ENCODE peak calls at places on chromosomes 3 and 15, in seven cellular contexts. R is kidney epithelial cell, N is cardiac muscle cell, L is dorsolateral prefrontal cortex, O is fibroblast of villous mesenchyme, A is GM13976, P is astrocyte of the spinal cord. T is an unnamed sample.

GRCh38 chr15:48402778-48403177 is 71.5 kb downstream of the DUT start:
- DNase-seq in A (peak; percentile 23), P (no peak), N (peak; percentile 48), O (no peak), R (peak; percentile 37), L (no peak), T (no peak)

GRCh38 chr3:63295356-63295755 is 17.2 kb downstream of the SYNPR start:
- DNase-seq in R (no peak), L (no peak), A (no peak), P (no peak), N (no peak), O (no peak), T (no peak)

GRCh38 chr15:41970456-41970855 is 1.9 kb downstream of the EHD4 start:
- DNase-seq in L (no peak), N (no peak), A (no peak), R (no peak), P (no peak), O (no peak), T (no peak)

GRCh38 chr15:77841376-77841775 is 208.7 kb upstream of the LINGO1 start:
- DNase-seq in R (no peak), L (peak; percentile 12), A (no peak), N (no peak), O (no peak), P (no peak), T (no peak)

GRCh38 chr3:29176501-29176900 is 104.4 kb upstream of the RBMS3 start:
- DNase-seq in R (no peak), O (no peak), A (no peak), N (no peak), L (no peak), P (no peak), T (no peak)

GRCh38 chr3:47422743-47423142 is 41.9 kb downstream of the PTPN23 start:
- DNase-seq in P (no peak), L (no peak), A (no peak), R (no peak), N (no peak), O (no peak), T (no peak)

GRCh38 chr3:190722181-190722905 is 140.2 kb downstream of the GMNC start:
- DNase-seq in R (no peak), O (peak; percentile 25), N (no peak), P (no peak), A (no peak), L (no peak), T (no peak)

GRCh38 chr3:8660271-8660731 is 15.7 kb upstream of the SSUH2 start:
- DNase-seq in O (peak; percentile 23), A (no peak), R (no peak), P (peak; percentile 81), L (no peak), N (peak; percentile 75), T (no peak)

GRCh38 chr3:85710490-85710889 is 751.7 kb downstream of the CADM2 start:
- DNase-seq in A (no peak), P (peak; percentile 6), R (no peak), N (no peak), O (no peak), L (no peak), T (no peak)

GRCh38 chr3:158659454-158660237 is 12.8 kb downstream of the LXN start:
- DNase-seq in A (peak; percentile 52), P (peak; percentile 77), O (peak; percentile 79), L (peak; percentile 55), N (peak; percentile 86), R (no peak), T (peak; percentile 65)

GRCh38 chr15:85125056-85125661 is 143.5 kb downstream of the PDE8A start:
- DNase-seq in O (peak; percentile 33), R (peak; percentile 47), N (peak; percentile 63), L (no peak), A (no peak), P (peak; percentile 46), T (no peak)

GRCh38 chr15:88647362-88648105 is 8.7 kb downstream of the ISG20 start:
- DNase-seq in A (no peak), R (no peak), N (no peak), P (no peak), L (no peak), O (no peak), T (no peak)

GRCh38 chr15:31200735-31201151 is 99.2 kb upstream of the TRPM1 start:
- DNase-seq in O (peak; percentile 85), L (peak; percentile 88), A (peak; percentile 72), R (peak; percentile 12), N (peak; percentile 90), P (peak; percentile 49), T (peak; percentile 80)

GRCh38 chr3:42071720-42072582 is 19.2 kb upstream of the TRAK1 start:
- DNase-seq in O (peak; percentile 91), A (no peak), P (peak; percentile 72), N (peak; percentile 84), L (peak; percentile 71), R (no peak), T (no peak)

GRCh38 chr15:79769081-79769481 is 127.7 kb downstream of the MTHFS start:
- DNase-seq in N (peak; percentile 18), R (no peak), L (no peak), O (peak; percentile 6), A (no peak), P (no peak), T (peak; percentile 18)

GRCh38 chr15:67794832-67795574 is 30.3 kb upstream of the SKOR1 start:
- DNase-seq in R (no peak), A (no peak), P (no peak), O (no peak), L (no peak), N (no peak), T (peak; percentile 83)

GRCh38 chr3:69012836-69013255 is 638 bp downstream of the EOGT start:
- DNase-seq in R (no peak), N (peak; percentile 66), L (peak; percentile 48), O (peak; percentile 66), A (peak; percentile 79), P (peak; percentile 52), T (peak; percentile 29)

GRCh38 chr3:167691366-167691765 is 37.6 kb upstream of the WDR49 start:
- DNase-seq in O (no peak), N (no peak), L (no peak), A (peak; percentile 65), P (no peak), R (no peak), T (peak; percentile 62)

GRCh38 chr3:65833761-65834505 is 204.8 kb downstream of the MAGI1 start:
- DNase-seq in L (no peak), A (no peak), N (peak; percentile 71), P (peak; percentile 80), O (peak; percentile 57), R (peak; percentile 43), T (no peak)

GRCh38 chr3:123522666-123523412 is 62.0 kb downstream of the HACD2 start:
- DNase-seq in A (no peak), P (no peak), L (no peak), R (no peak), O (no peak), N (no peak), T (no peak)

DNA sequence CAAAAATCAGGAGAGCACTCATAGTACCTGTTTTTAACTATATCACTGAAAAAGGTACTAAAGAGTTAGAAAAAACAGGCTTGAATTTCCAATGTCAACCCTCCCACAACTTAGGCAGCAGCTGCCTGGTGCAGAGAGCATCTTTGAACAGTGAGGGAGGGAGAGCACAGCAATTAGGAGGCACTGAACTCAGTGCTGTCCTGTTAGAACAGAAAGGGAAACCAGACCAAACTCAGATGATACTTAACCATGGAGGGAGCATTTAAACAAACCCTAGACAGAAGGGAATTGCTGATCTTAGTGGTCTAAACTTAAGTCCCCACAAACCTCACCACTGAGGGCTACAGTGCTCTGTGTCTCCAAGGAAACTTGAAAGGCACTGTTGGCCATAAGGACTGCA is 179.2 kb upstream of the AGTR1 start:
- DNase-seq in P (no peak), A (no peak), N (no peak), O (no peak), R (no peak), L (no peak), T (no peak)
- TF ChIP-seq CTCF in P (no peak), A (no peak), N (no peak), O (no peak), R (no peak), L (no peak), T (no peak)

GRCh38 chr3:127408022-127408683 is 120.3 kb upstream of the PRR20G start:
- DNase-seq in R (no peak), P (no peak), A (no peak), O (no peak), L (no peak), N (no peak), T (no peak)

GRCh38 chr3:127404614-127405598 is 117.1 kb upstream of the PRR20G start:
- DNase-seq in R (no peak), O (no peak), P (no peak), L (peak; percentile 27), N (no peak), A (no peak), T (no peak)

GRCh38 chr3:127407026-127407939 is 119.4 kb upstream of the PRR20G start:
- DNase-seq in L (no peak), O (no peak), P (no peak), R (no peak), A (no peak), N (no peak), T (no peak)

GRCh38 chr3:127405791-127406190 is 117.9 kb upstream of the PRR20G start:
- DNase-seq in O (no peak), R (no peak), L (no peak), A (no peak), P (no peak), N (no peak), T (no peak)

GRCh38 chr3:127406309-127407025 is 118.6 kb upstream of the PRR20G start:
- DNase-seq in L (no peak), N (peak; percentile 11), A (no peak), P (no peak), O (peak; percentile 1), R (no peak), T (peak; percentile 36)
- TF ChIP-seq CTCF in L (no peak), N (peak; percentile 26), A (no peak), P (no peak), O (peak; percentile 18), R (peak; percentile 23), T (no peak)

DNA sequence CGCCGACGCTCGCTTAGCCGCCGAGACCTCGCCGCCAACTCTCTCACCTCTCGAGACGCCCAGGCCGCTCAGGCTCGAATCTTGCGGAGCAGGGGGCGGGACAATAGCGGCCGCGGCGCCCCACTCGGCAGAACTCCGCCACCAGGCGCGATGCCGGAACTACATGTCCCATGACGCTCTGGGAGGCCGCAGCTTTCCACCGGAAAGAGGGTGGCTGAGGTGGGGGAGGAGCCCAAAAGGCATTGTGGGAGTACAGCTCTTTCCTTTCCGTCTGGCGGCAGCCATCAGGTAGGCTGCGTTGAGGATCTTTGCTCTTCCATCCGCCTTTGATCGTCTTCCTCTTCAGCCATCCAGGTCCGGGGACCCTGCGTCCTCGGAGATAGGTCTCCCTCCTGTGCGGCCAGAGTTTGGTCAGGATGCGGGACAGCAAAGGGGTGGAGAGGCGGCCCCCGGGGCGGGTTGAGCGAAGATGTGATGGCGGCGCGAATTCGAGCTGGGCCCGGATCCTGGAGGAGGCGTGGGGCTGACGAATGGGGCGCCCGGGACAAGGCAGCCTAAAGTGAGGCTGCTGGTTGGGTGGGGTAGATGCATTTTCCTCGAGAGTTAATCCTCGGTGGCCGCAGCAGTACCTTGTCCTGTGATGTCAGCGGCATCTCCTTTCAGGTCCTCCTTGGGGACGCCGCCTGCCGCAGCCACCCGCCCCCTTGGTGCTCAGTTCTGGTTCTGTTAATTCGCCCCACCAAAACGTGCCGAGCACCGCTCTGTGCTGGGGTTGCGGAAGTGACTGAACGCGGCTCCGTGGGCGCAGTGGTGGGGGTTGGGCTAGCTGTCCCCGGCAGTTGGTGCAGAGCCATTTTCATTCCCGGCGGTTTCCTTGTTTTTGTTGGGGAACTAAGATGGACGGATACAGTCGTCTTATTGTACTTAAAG is at the start of the genes NKIRAS1 and RPL15:
- DNase-seq in N (peak; percentile 98), R (peak; percentile 82), L (peak; percentile 97), P (peak; percentile 97), O (peak; percentile 97), A (peak; percentile 97), T (peak; percentile 98)
- TF ChIP-seq CTCF in N (peak; percentile 48), R (peak; percentile 24), L (peak; percentile 45), P (peak; percentile 46), O (peak; percentile 51), A (peak; percentile 13), T (peak; percentile 64)

GRCh38 chr3:53643757-53644156 is 149.3 kb downstream of the CACNA1D start:
- DNase-seq in O (no peak), A (no peak), N (no peak), R (no peak), P (no peak), L (no peak), T (no peak)
- TF ChIP-seq CTCF in O (no peak), A (no peak), N (no peak), R (peak; percentile 6), P (no peak), L (no peak), T (no peak)

T was measured in activated CD8-positive, alpha-beta T cell treated with anti-CD3 and anti-CD28 coated beads for 36 hours.